ENCODE peak calls at places on chromosomes 4 and X, in seven cellular contexts. L is stimulated activated naive CD8-positive, alpha-beta T cell treated with anti-CD3 and anti-CD28 coated beads, Interleukin-15, amount 100 ng/mL, for 72 hours; Y is LHCN-M2; H is kidney tubule cell; G is astrocyte of the cerebellum; F is A549; D is choroid plexus epithelial cell. R is an unnamed sample.

GRCh38 chr4:68272860-68273259 is 27.4 kb upstream of the TMPRSS11B start:
- DNase-seq in F (no peak), H (peak; percentile 54), Y (peak; percentile 32), L (no peak), D (no peak), G (no peak), R (no peak)

GRCh38 chr4:174156239-174156826 is 127.1 kb downstream of the FBXO8 start:
- DNase-seq in G (peak; percentile 26), F (peak; percentile 13), L (no peak), H (peak; percentile 48), D (peak; percentile 69), Y (peak; percentile 79), R (peak; percentile 2)

GRCh38 chrX:150313514-150313913 is 49.6 kb upstream of the MAMLD1 start:
- DNase-seq in D (no peak), L (no peak), Y (no peak), G (no peak), H (no peak), F (no peak), R (no peak)

GRCh38 chr4:142683503-142683902 is 162.6 kb downstream of the INPP4B start:
- DNase-seq in Y (no peak), G (no peak), F (no peak), D (no peak), L (no peak), H (no peak), R (no peak)

GRCh38 chrX:145190801-145191389 is 56.4 kb upstream of the SPANXN1 start:
- DNase-seq in F (no peak), G (no peak), Y (no peak), H (peak; percentile 26), D (peak; percentile 4), L (no peak), R (no peak)

GRCh38 chr4:56311299-56311975 is 75.9 kb downstream of the AASDH start:
- DNase-seq in D (no peak), H (no peak), G (no peak), L (no peak), Y (no peak), F (no peak), R (no peak)

GRCh38 chr4:185719493-185719843 is 92.5 kb downstream of the SORBS2 start:
- DNase-seq in H (peak; percentile 52), L (no peak), G (no peak), D (no peak), F (no peak), Y (no peak), R (no peak)

GRCh38 chr4:24664956-24665355 is 80.6 kb upstream of the DHX15 start:
- DNase-seq in G (no peak), L (no peak), H (no peak), D (no peak), Y (no peak), F (no peak), R (no peak)

GRCh38 chr4:142405021-142405991 is 440.8 kb downstream of the INPP4B start:
- DNase-seq in L (peak; percentile 72), D (peak; percentile 81), Y (peak; percentile 96), H (peak; percentile 74), G (no peak), F (peak; percentile 9), R (peak; percentile 15)

GRCh38 chrX:109475174-109475891 is 6.6 kb downstream of the GUCY2F start:
- DNase-seq in Y (peak; percentile 56), G (peak; percentile 6), F (peak; percentile 18), H (peak; percentile 56), L (no peak), D (peak; percentile 61), R (peak; percentile 41)

GRCh38 chrX:48468693-48469691 is 1.1 kb downstream of the SLC38A5 start:
- DNase-seq in G (no peak), D (no peak), Y (no peak), L (peak; percentile 19), F (no peak), H (no peak), R (no peak)

GRCh38 chr4:4810365-4810764 is 49.1 kb upstream of the MSX1 start:
- DNase-seq in D (no peak), L (no peak), Y (no peak), F (no peak), H (no peak), G (no peak), R (no peak)

R was measured in Calu3.